ENCODE peak calls at places on chromosomes 11 and 22, in four cellular contexts. K is heart left ventricle, O is prostate gland, Q is K562. M is an unnamed sample. For H3K27me3, the result is how much of the 10 kb centered on the place peaks cover.

GRCh38 chr22:20580179-20580578 is 72.8 kb downstream of the MED15 start:
- DNase-seq in K (no peak), O (no peak), Q (no peak), M (no peak)

GRCh38 chr22:50305658-50306566 is 1.5 kb downstream of the PLXNB2 start:
- DNase-seq in K (peak), O (peak), Q (peak), M (peak)

GRCh38 chr11:87007938-87008337 is 29.8 kb upstream of the TMEM135 start:
- DNase-seq in K (no peak), O (no peak), Q (no peak), M (no peak)

GRCh38 chr11:61914471-61915171 is 2.7 kb downstream of the RAB3IL1 start:
- DNase-seq in K (no peak), O (no peak), Q (no peak), M (no peak)

GRCh38 chr11:3121931-3122774 is 43.0 kb downstream of the OSBPL5 start:
- DNase-seq in K (peak), O (no peak), Q (no peak), M (no peak)

GRCh38 chr11:58640386-58641023 is 18.0 kb downstream of the CNTF start:
- DNase-seq in K (no peak), O (no peak), Q (no peak), M (no peak)

GRCh38 chr11:17012712-17013547 is 1.3 kb downstream of the PLEKHA7 start:
- DNase-seq in K (peak), O (peak), Q (no peak), M (no peak)

GRCh38 chr11:57432714-57433163 is 5.8 kb upstream of the SLC43A3 start:
- DNase-seq in K (no peak), O (no peak), Q (peak), M (no peak)

GRCh38 chr11:110907629-110908028 is 195.4 kb upstream of the ARHGAP20 start:
- DNase-seq in K (no peak), O (peak), Q (no peak), M (peak)
- H3K27me3 ChIP-seq in K (under half), O (under half), Q (under half), M (under half)

GRCh38 chr22:30245181-30245984 is 1.2 kb downstream of the LIF start:
- DNase-seq in K (no peak), O (no peak), Q (no peak), M (no peak)
- TF ChIP-seq POLR2A in K (no peak), O (no peak), Q (no peak), M (no peak)

DNA sequence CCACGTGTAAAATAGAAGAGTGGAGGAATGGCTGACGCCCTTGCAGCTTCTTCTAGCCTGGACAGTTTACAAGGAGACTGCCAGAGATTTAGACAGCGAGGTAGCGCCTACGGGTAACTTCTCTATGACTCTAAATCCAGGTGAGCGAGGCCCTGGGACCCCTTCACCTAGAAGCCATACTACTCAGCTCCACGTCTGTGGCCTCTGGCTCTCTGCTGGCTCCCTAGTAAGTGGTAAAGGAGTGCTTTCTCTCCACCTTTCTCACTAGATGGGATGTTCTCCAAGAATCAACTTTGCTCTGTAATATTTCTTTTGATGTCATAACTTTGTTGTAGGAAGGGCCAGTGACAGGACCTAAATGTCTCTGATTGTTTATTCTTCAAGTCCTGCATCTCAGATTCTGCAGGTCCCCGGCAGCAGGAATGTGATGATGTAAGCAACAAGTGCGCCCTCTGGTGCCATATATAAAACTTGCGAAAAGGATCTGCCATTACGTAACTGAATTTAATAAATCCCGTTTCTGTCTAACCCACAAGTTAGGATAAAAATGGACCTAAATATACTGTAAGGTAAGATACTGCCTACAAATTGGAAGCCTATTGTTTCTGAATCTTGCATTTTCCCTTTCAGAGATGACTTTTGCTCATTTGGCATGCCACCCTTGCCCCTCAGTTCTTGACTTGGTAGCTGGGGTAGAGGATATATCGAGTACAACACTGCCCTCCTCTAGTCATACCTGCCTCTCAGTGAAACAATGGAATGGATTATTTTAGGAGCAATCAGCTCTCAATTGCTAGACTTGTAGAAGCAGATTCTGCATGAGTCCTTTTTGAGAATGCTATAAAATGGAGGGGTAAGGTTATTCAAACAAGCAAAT is 11.0 kb upstream of the PTPN5 start:
- DNase-seq in K (no peak), O (peak), Q (peak), M (peak)
- H3K27ac ChIP-seq in K (no peak), O (peak), Q (no peak), M (no peak)

DNA sequence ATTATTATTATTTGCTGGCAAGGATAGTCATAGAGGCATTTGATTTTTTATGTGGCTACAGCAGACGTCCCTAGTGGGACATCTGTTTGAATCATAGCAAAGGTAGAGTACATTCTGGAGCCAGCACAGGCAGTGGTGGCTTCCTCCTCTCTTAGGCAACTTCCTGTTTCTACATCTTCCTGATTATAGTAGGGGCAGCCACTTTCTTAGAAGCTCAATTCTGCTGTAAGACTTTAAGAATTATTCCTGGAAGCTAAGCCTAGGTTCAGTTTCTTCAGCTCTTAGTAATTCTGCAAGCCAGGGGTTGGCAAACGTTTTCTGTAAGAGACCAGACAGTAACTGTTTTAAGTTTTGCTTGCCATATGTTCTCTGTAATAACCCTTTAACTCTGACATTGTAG is 129.3 kb upstream of the TENM4 start:
- DNase-seq in K (no peak), O (no peak), Q (no peak), M (no peak)
- H3K27me3 ChIP-seq in K (under half), O (under half), Q (under half), M (under half)

GRCh38 chr11:119448380-119448779 is 25.4 kb upstream of the THY1 start:
- DNase-seq in K (no peak), O (no peak), Q (no peak), M (peak)

GRCh38 chr11:119449498-119449897 is 26.5 kb upstream of the THY1 start:
- DNase-seq in K (no peak), O (no peak), Q (no peak), M (no peak)

GRCh38 chr11:119450590-119450989 is 27.6 kb upstream of the THY1 start:
- DNase-seq in K (no peak), O (no peak), Q (no peak), M (peak)

GRCh38 chr11:119459293-119459976 is 36.5 kb upstream of the THY1 start:
- DNase-seq in K (no peak), O (no peak), Q (no peak), M (peak)

GRCh38 chr11:119453881-119454280 is 30.9 kb upstream of the THY1 start:
- DNase-seq in K (no peak), O (no peak), Q (no peak), M (peak)
- TF ChIP-seq POLR2A in K (no peak), O (no peak), Q (no peak), M (no peak)

GRCh38 chr11:68505596-68505995 is 45.0 kb downstream of the PPP6R3 start:
- DNase-seq in K (no peak), O (no peak), Q (no peak), M (no peak)

GRCh38 chr11:68503281-68503687 is 42.7 kb downstream of the PPP6R3 start:
- DNase-seq in K (no peak), O (no peak), Q (no peak), M (no peak)

GRCh38 chr11:68504432-68505066 is 44.0 kb downstream of the PPP6R3 start:
- DNase-seq in K (no peak), O (no peak), Q (no peak), M (no peak)

GRCh38 chr11:68501813-68502212 is 41.3 kb downstream of the PPP6R3 start:
- DNase-seq in K (no peak), O (no peak), Q (no peak), M (no peak)

GRCh38 chr11:68503792-68504191 is 43.2 kb downstream of the PPP6R3 start:
- DNase-seq in K (no peak), O (no peak), Q (no peak), M (no peak)
- H3K27ac ChIP-seq in K (no peak), O (no peak), Q (peak), M (peak)

DNA sequence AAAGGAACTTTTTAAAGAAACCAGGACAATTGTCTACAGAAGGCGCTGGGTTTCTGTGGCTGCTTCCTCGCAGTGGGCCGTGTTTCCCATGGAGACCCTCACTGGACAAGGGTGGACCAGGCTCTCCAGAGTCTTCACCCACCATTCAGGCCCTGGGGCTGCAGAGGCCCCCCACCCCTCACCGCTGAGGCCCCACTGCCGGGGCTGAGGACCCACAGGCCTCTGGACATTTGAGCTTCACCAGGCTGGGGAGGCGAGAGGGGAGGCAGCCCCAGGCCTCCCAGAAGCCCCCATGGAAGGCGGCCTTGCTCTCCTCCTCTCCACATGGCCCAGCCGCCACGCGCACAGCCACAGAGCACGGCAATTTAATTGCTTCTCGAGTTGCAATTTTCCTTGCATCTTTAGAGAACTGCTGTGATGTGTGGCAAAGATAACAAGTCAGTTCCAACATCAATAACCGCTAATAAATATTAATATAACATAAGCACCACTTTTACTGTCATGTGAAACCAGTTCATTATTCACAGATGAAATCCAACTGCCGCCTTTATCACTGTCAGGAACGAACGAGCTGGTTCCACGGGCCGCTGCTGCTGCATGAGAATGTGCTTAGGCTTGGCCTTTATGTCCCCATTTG is 81.0 kb downstream of the PHF21B start:
- DNase-seq in K (no peak), O (no peak), Q (no peak), M (no peak)
- H3K27me3 ChIP-seq in K (under half), O (under half), Q (half or more), M (under half)

DNA sequence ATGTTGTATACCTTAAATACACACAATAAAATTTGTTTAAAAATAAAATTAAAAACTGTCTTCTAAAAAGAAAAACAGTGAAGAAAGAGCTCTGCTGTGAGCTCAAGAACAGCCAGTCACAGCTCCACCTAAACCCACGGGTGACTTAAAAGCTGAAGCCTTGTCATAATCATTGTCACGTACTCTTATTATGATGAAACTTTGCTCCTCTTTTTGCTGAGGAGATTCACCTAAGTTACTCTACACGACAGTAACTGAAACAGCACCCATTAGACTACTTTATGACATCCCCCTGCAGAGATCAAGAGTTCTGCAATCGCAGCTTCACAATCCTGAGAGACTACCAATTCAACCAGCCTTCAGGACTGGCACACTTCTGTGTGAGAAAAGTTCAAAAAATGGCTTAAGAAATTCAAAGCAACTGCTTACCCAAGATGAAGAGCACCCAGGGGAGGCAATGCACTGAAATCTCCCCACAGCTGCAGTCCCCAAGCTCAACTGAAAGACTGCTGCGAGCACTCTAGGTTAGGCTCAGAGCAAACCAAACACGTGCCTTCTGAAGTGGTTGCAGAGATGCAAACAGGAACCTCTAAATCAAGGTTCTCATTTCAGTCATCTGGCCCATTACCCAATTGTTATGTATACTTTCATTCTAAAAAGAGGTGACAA is at the start of gene JAML:
- DNase-seq in K (no peak), O (no peak), Q (no peak), M (no peak)
- TF ChIP-seq POLR2A in K (no peak), O (no peak), Q (no peak), M (no peak)

GRCh38 chr11:134044514-134045284 is 24.2 kb upstream of the JAM3 start:
- DNase-seq in K (no peak), O (no peak), Q (no peak), M (no peak)

GRCh38 chr11:134045799-134046635 is 22.9 kb upstream of the JAM3 start:
- DNase-seq in K (peak), O (no peak), Q (no peak), M (no peak)

GRCh38 chr11:134048028-134048427 is 20.8 kb upstream of the JAM3 start:
- DNase-seq in K (no peak), O (no peak), Q (no peak), M (no peak)

GRCh38 chr11:134047586-134047999 is 21.3 kb upstream of the JAM3 start:
- DNase-seq in K (peak), O (no peak), Q (peak), M (peak)

DNA sequence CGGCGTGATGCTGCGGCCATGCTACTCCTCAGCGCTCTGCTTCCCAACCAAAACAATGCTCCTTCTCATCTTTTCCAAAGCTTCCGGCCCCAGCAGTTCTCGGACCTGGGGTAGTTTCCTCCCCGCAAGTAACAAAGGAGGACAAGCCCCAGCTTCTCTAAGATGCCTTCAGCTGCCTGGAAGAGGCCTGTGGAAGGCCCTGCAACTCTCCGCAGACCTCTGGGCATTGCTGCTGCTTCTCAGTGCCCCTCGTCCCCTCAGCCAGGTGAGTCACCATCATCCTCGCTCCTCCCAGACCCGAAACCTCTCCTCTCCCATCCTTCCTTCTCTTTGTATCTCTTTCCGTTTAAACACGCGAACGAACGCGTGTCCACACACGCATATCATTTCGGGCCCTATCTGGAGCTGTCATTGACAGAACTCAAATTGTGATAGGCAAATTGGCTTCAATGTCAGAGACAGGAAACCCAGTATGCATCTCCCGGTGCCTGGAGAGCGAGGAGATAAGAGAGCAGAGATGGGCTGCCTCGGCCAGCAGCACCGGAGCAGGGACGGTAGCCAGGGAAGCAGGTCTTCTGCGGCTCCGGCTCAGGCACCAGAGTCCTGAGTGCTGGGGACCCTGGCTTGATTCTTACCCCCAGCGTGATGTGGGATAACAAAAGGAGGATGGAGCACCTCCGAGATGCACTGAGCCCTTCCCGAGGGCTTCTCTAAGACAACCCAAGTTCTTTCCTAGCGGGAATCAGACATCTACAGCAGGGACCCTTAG is 22.0 kb upstream of the JAM3 start:
- DNase-seq in K (no peak), O (no peak), Q (no peak), M (no peak)
- H3K27ac ChIP-seq in K (peak), O (peak), Q (no peak), M (peak)

GRCh38 chr11:13963949-13964770 is 1.6 kb downstream of the SPON1 start:
- DNase-seq in K (peak), O (no peak), Q (no peak), M (no peak)

GRCh38 chr11:13963169-13963948 is 836 bp downstream of the SPON1 start:
- DNase-seq in K (peak), O (no peak), Q (no peak), M (no peak)

GRCh38 chr11:13962198-13962561 is 343 bp upstream of the SPON1 start:
- DNase-seq in K (no peak), O (no peak), Q (no peak), M (no peak)

GRCh38 chr11:13964771-13965074 is 2.2 kb downstream of the SPON1 start:
- DNase-seq in K (no peak), O (no peak), Q (no peak), M (no peak)

DNA sequence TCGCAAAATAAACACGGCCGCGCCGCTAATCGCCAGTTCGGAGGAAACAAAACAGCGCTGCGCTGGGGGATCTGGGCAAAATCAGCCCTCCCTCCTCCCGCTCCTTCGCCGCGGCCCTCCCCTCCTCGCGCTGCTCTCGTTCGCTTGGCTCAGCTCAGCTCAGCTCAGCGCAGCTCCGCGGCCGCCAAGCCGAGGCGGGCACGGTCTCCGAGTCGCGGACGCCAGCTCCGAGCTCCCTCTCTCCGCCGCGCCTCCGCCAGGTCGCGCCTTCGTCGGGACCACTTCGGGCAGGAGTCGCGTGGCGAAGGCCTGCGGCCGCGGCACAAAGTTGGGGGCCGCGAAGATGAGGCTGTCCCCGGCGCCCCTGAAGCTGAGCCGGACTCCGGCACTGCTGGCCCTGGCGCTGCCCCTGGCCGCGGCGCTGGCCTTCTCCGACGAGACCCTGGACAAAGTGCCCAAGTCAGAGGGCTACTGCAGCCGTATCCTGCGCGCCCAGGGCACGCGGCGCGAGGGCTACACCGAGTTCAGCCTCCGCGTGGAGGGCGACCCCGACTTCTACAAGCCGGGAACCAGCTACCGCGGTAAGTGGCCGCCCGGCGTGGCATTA is at the start of gene SPON1:
- DNase-seq in K (peak), O (no peak), Q (no peak), M (no peak)
- H3K27me3 ChIP-seq in K (half or more), O (under half), Q (half or more), M (under half)

M was measured in esophagus muscularis mucosa.